ENCODE peak calls at places on chromosomes 6 and 20, in nine cellular contexts. B, R, J, L, Y, K, T, I and O are unnamed samples.

GRCh38 chr6:45923831-45924391 is 91.7 kb downstream of the CLIC5 start:
- DNase-seq in B (peak), R (no peak), J (no peak), L (no peak), Y (peak), K (no peak), T (no peak), I (no peak), O (no peak)

GRCh38 chr6:56555438-56555872 is 87.2 kb downstream of the DST start:
- DNase-seq in B (no peak), R (peak), J (no peak), L (no peak), Y (no peak), K (no peak), T (no peak), I (no peak), O (no peak)

GRCh38 chr6:53673138-53673801 is 7.7 kb upstream of the KLHL31 start:
- DNase-seq in B (no peak), R (no peak), J (no peak), L (no peak), Y (peak), K (no peak), T (no peak), I (no peak), O (no peak)

GRCh38 chr20:46631874-46632446 is 19.3 kb downstream of the SLC13A3 start:
- DNase-seq in B (no peak), R (no peak), J (no peak), L (no peak), Y (no peak), K (no peak), T (no peak), I (no peak), O (no peak)

GRCh38 chr20:10427060-10427692 is 6.8 kb downstream of the MKKS start:
- DNase-seq in B (peak), R (peak), J (no peak), L (peak), Y (peak), K (no peak), T (no peak), I (peak), O (peak)

GRCh38 chr6:133761706-133762105 is 127.2 kb upstream of the TCF21 start:
- DNase-seq in B (no peak), R (no peak), J (no peak), L (no peak), Y (no peak), K (no peak), T (no peak), I (no peak), O (no peak)

GRCh38 chr6:5125152-5126006 is 40.2 kb downstream of the PPP1R3G start:
- DNase-seq in B (no peak), R (no peak), J (no peak), L (no peak), Y (peak), K (no peak), T (no peak), I (no peak), O (no peak)

GRCh38 chr20:41669708-41670263 is 51.6 kb upstream of the CHD6 start:
- DNase-seq in B (no peak), R (no peak), J (peak), L (no peak), Y (no peak), K (no peak), T (no peak), I (no peak), O (no peak)

GRCh38 chr6:110874880-110875547 is 429 bp downstream of the AMD1 start:
- DNase-seq in B (no peak), R (no peak), J (no peak), L (peak), Y (peak), K (peak), T (peak), I (peak), O (peak)

GRCh38 chr6:29907637-29908340 is 34.5 kb upstream of the HLA-A start:
- DNase-seq in B (no peak), R (no peak), J (no peak), L (no peak), Y (no peak), K (no peak), T (no peak), I (no peak), O (no peak)

GRCh38 chr6:24536466-24536865 is 41.7 kb downstream of the ALDH5A1 start:
- DNase-seq in B (no peak), R (no peak), J (no peak), L (no peak), Y (no peak), K (no peak), T (no peak), I (no peak), O (no peak)

GRCh38 chr6:131923356-131923755 is 27.8 kb downstream of the CCN2 start:
- DNase-seq in B (no peak), R (peak), J (peak), L (peak), Y (peak), K (peak), T (no peak), I (peak), O (peak)

GRCh38 chr6:28757429-28758045 is 166.2 kb downstream of the TRIM27 start:
- DNase-seq in B (no peak), R (no peak), J (peak), L (no peak), Y (peak), K (no peak), T (no peak), I (no peak), O (no peak)

GRCh38 chr20:59591061-59591460 is 13.3 kb upstream of the PHACTR3 start:
- DNase-seq in B (no peak), R (peak), J (no peak), L (no peak), Y (no peak), K (no peak), T (no peak), I (no peak), O (no peak)

GRCh38 chr6:40937491-40937890 is 101.5 kb downstream of the UNC5CL start:
- DNase-seq in B (no peak), R (no peak), J (no peak), L (no peak), Y (no peak), K (no peak), T (no peak), I (no peak), O (no peak)

GRCh38 chr6:79605061-79605460 is 26.1 kb upstream of the SH3BGRL2 start:
- DNase-seq in B (no peak), R (no peak), J (no peak), L (no peak), Y (no peak), K (no peak), T (no peak), I (no peak), O (no peak)

GRCh38 chr20:51931321-51931720 is 129.0 kb upstream of the SALL4 start:
- DNase-seq in B (no peak), R (no peak), J (no peak), L (no peak), Y (no peak), K (no peak), T (no peak), I (no peak), O (peak)

GRCh38 chr6:55449219-55449618 is 122.0 kb downstream of the GFRAL start:
- DNase-seq in B (no peak), R (no peak), J (peak), L (no peak), Y (peak), K (no peak), T (no peak), I (no peak), O (no peak)

GRCh38 chr6:55443238-55444134 is 116.2 kb downstream of the GFRAL start:
- DNase-seq in B (no peak), R (no peak), J (no peak), L (no peak), Y (no peak), K (no peak), T (no peak), I (no peak), O (no peak)

GRCh38 chr6:55450007-55450406 is 122.7 kb downstream of the GFRAL start:
- DNase-seq in B (no peak), R (no peak), J (no peak), L (no peak), Y (no peak), K (no peak), T (no peak), I (no peak), O (no peak)

GRCh38 chr6:55448446-55448845 is 121.2 kb downstream of the GFRAL start:
- DNase-seq in B (no peak), R (no peak), J (no peak), L (no peak), Y (no peak), K (no peak), T (no peak), I (no peak), O (no peak)

DNA sequence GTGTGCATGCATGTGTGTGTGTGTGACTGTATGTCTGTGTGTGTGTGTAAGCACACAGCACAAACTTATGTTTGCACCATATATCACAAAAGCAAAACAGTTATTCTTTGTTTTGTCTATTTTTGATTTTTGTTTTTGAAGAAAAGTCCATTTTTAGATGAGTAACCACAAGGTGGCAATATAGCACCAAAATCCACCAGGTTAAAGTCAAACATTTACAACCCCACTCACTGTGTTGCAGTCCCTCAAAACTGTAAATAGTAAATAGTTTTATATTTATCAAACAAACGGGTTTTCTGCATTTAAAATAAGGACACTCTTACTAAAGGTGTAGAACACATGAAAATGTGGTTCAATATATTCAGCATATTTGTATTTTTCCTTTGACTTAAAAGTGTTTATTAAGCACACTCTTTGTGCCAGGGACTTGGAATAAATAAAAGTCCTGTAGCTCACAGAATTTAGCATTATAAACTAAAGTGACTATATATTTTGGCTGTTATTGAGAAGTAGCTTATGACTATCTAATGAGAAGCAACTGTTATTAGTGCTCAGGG is 118.5 kb downstream of the GFRAL start:
- DNase-seq in B (peak), R (no peak), J (no peak), L (no peak), Y (peak), K (no peak), T (no peak), I (no peak), O (peak)
- TF ChIP-seq CTCF in B (peak), R (peak), J (peak), L (peak), Y (peak), K (peak), T (peak), I (peak), O (peak)

GRCh38 chr6:83592770-83593394 is 80.5 kb downstream of the PRSS35 start:
- DNase-seq in B (peak), R (no peak), J (peak), L (no peak), Y (peak), K (no peak), T (no peak), I (no peak), O (no peak)
- TF ChIP-seq CTCF in B (peak), R (no peak), J (peak), L (peak), Y (peak), K (peak), T (no peak), I (peak), O (peak)

DNA sequence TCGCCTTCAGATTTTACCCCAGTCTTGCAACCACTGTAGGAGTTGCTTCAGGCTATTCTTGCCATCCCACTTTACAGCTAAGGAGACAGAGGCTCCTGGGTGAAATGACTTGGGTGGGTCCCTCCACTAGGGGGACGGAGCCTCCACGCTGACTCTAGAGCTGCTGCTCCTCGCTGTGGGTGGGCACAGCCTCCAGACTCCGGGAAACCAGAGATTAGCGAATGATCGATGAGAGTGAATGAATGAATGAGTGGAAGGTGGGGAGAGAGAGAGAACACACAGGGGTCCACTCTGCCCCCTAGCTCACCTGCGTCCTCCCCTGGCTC is 10.4 kb downstream of the ZBP1 start:
- DNase-seq in B (no peak), R (no peak), J (no peak), L (no peak), Y (no peak), K (no peak), T (no peak), I (no peak), O (no peak)
- TF ChIP-seq CTCF in B (no peak), R (no peak), J (peak), L (no peak), Y (no peak), K (peak), T (no peak), I (no peak), O (peak)

GRCh38 chr6:155829646-155830045 is 374.0 kb upstream of the NOX3 start:
- DNase-seq in B (no peak), R (no peak), J (no peak), L (no peak), Y (no peak), K (no peak), T (no peak), I (no peak), O (no peak)

GRCh38 chr6:155837474-155837873 is 381.8 kb upstream of the NOX3 start:
- DNase-seq in B (no peak), R (no peak), J (no peak), L (no peak), Y (no peak), K (no peak), T (no peak), I (no peak), O (no peak)

GRCh38 chr6:155828989-155829388 is 373.4 kb upstream of the NOX3 start:
- DNase-seq in B (no peak), R (no peak), J (no peak), L (no peak), Y (no peak), K (no peak), T (no peak), I (no peak), O (no peak)

GRCh38 chr6:155832596-155832995 is 377.0 kb upstream of the NOX3 start:
- DNase-seq in B (no peak), R (no peak), J (no peak), L (no peak), Y (peak), K (no peak), T (no peak), I (no peak), O (no peak)
- TF ChIP-seq CTCF in B (no peak), R (no peak), J (peak), L (no peak), Y (no peak), K (no peak), T (no peak), I (no peak), O (no peak)

GRCh38 chr20:20452254-20452676 is 84.4 kb downstream of the INSM1 start:
- DNase-seq in B (peak), R (peak), J (peak), L (peak), Y (peak), K (no peak), T (no peak), I (peak), O (peak)
- TF ChIP-seq CTCF in B (no peak), R (no peak), J (peak), L (peak), Y (no peak), K (no peak), T (no peak), I (no peak), O (no peak)

DNA sequence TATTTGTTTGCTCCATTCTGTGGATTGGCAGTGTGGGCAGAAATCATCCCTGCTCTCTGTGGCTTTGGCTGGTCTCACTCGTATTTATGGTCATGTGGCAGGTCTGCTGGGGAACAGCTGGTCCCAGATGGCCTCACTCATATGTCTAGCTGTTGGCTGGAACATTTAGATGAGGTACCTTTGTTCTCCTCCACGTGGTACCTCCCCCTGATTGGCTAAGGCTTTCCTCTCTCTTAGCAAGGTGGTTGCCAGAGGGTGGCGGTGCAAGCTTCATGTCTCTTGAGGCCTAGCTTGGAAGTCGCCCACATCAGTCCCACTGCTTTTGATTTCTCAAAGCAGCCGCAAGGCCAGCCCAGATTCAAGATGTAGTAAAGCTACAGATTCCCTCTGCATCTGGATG is 348.5 kb upstream of the BTBD3 start:
- DNase-seq in B (no peak), R (peak), J (peak), L (no peak), Y (no peak), K (no peak), T (no peak), I (no peak), O (no peak)
- TF ChIP-seq CTCF in B (no peak), R (no peak), J (peak), L (no peak), Y (no peak), K (no peak), T (no peak), I (no peak), O (no peak)

DNA sequence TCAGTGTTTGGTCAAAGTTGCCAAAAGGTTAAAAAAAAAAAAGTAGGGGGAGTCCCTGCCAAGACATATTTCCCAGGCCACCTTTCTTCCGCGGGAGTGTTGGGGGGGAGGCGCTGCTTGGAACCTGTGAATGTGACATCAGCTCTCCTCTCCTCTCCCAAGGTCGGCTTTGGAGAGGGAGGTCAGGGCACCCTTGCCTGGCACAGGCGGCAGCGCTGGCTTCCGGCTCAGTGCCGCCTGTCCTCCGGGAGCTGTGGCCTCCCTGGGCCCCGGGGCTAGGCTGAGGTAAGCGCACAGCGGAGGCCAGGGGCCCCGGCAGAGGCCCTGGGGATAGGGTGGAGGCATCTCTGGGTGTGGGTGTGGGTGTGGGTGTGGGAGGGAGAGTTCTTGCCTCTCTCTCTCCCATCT is 1.9 kb upstream of the EDN1 start:
- DNase-seq in B (no peak), R (no peak), J (no peak), L (no peak), Y (peak), K (no peak), T (no peak), I (peak), O (no peak)
- TF ChIP-seq CTCF in B (no peak), R (no peak), J (no peak), L (no peak), Y (no peak), K (no peak), T (no peak), I (no peak), O (no peak)

GRCh38 chr6:146928503-146928902 is 275.7 kb upstream of the STXBP5 start:
- DNase-seq in B (no peak), R (no peak), J (no peak), L (no peak), Y (no peak), K (no peak), T (no peak), I (no peak), O (no peak)

GRCh38 chr6:146935489-146935888 is 268.7 kb upstream of the STXBP5 start:
- DNase-seq in B (no peak), R (no peak), J (no peak), L (no peak), Y (no peak), K (no peak), T (no peak), I (no peak), O (no peak)

GRCh38 chr6:146925846-146926245 is 278.4 kb upstream of the STXBP5 start:
- DNase-seq in B (no peak), R (no peak), J (no peak), L (no peak), Y (no peak), K (no peak), T (no peak), I (no peak), O (no peak)

GRCh38 chr6:146931214-146931613 is 273.0 kb upstream of the STXBP5 start:
- DNase-seq in B (no peak), R (no peak), J (no peak), L (no peak), Y (peak), K (no peak), T (no peak), I (no peak), O (no peak)
- TF ChIP-seq CTCF in B (no peak), R (no peak), J (no peak), L (no peak), Y (no peak), K (no peak), T (no peak), I (no peak), O (no peak)